ENCODE peak calls at places on chromosome 13, in five cellular contexts. C, F, D, P and V are unnamed samples.

GRCh38 chr13:112245179-112245724 is 130.9 kb upstream of the SPACA7 start:
- DNase-seq in P (no peak), C (no peak), F (peak), D (no peak), V (no peak)

GRCh38 chr13:62293081-62293480 is 877.4 kb upstream of the PCDH20 start:
- DNase-seq in D (no peak), C (no peak), P (no peak), F (no peak), V (no peak)

GRCh38 chr13:109479534-109479933 is 306.8 kb downstream of the IRS2 start:
- DNase-seq in D (no peak), C (no peak), F (no peak), P (no peak), V (no peak)

GRCh38 chr13:109782823-109783411 is 3.5 kb downstream of the IRS2 start:
- DNase-seq in C (no peak), D (no peak), P (no peak), F (no peak), V (no peak)

GRCh38 chr13:41054212-41054877 is 7.0 kb upstream of the WBP4 start:
- DNase-seq in C (peak), F (no peak), P (peak), D (no peak), V (no peak)

GRCh38 chr13:29081036-29081435 is 260.9 kb downstream of the MTUS2 start:
- DNase-seq in F (no peak), D (no peak), P (peak), C (no peak), V (no peak)

GRCh38 chr13:81487151-81487550 is 1146.2 kb upstream of the SPRY2 start:
- DNase-seq in C (peak), P (no peak), F (peak), D (no peak), V (peak)

GRCh38 chr13:50261502-50261901 is 246.3 kb downstream of the KCNRG start:
- DNase-seq in D (no peak), P (no peak), F (no peak), C (no peak), V (no peak)

GRCh38 chr13:40624338-40624737 is 42.1 kb downstream of the FOXO1 start:
- DNase-seq in D (no peak), P (no peak), C (no peak), F (no peak), V (no peak)

GRCh38 chr13:41837668-41838067 is 123.2 kb downstream of the VWA8 start:
- DNase-seq in F (no peak), D (no peak), C (no peak), P (no peak), V (no peak)

GRCh38 chr13:31860002-31860401 is 120.7 kb downstream of the RXFP2 start:
- DNase-seq in P (no peak), F (no peak), C (no peak), D (no peak), V (no peak)

GRCh38 chr13:113852536-113853517 is 11.0 kb downstream of the GAS6 start:
- DNase-seq in C (no peak), D (no peak), F (peak), P (no peak), V (no peak)

GRCh38 chr13:113849981-113850721 is 13.7 kb downstream of the GAS6 start:
- DNase-seq in C (no peak), P (no peak), F (no peak), D (no peak), V (no peak)

GRCh38 chr13:113850722-113851479 is 13.0 kb downstream of the GAS6 start:
- DNase-seq in F (no peak), D (no peak), C (no peak), P (no peak), V (no peak)

GRCh38 chr13:113851826-113852535 is 11.9 kb downstream of the GAS6 start:
- DNase-seq in D (no peak), C (no peak), P (no peak), F (peak), V (no peak)

DNA sequence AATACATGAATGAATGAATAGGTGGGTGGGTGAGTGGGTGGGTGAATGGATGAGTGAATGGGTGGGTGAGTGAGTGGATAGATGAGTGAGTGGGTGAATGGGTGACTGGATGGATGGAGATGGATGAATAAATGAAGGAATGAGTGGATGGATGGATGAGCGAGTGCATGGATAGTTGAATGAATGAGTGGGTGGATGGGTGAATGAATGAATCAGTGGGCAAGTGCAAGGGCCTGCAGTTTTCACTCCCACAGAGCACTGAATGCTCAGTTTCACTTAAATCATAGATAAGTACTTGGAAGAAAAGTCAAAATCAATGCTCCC is 12.4 kb downstream of the GAS6 start:
- DNase-seq in P (no peak), C (no peak), D (no peak), F (no peak), V (no peak)
- TF ChIP-seq POLR2AphosphoS5 in P (no peak), C (no peak), D (no peak), F (no peak), V (no peak)

DNA sequence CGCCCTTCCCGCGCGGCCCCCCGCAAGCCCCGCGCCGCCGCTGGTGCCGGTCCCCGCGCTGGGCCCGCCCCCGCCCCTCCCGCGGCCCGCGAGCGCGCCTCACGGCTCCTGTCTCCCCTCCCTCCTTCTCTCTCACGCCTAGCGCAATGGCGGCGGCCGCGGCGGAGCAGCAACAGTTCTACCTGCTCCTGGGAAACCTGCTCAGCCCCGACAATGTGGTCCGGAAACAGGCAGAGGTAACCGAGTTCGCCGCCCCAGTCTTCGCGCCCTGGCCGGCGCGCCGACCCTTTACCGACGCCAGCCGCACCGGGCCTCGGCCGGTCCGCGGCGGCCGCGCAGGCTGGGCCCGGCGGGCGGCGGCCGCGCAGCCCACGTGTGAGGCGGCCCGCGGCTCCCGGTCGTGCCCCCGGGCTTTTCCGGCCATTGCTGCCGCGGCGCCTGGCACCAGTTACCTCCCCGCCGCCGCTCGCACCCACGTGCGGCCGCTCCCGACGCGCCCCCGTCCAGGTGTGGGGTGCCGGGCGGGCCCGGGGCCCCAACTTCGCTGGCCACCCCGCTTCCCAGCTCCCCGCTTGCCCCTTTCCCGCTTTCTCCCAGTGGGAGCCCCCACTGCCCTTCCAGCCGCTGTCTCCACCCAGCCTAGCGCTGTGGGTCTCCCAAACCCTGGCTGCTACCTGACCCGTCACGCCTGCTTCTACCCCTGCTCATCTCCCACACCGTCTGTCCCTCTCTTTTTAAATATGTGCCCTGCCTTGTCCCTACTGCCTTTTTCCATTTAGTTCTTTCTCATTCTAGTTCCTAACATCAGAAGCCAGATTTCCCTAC is 23.3 kb downstream of the IPO5 start:
- DNase-seq in F (peak), D (peak), C (no peak), P (no peak), V (no peak)
- TF ChIP-seq ZNF274 in F (no peak), D (no peak), C (no peak), P (no peak), V (no peak)

GRCh38 chr13:108215428-108215827 is at the start of gene LIG4:
- DNase-seq in C (peak), D (peak), P (peak), F (peak), V (peak)
- TF ChIP-seq POLR2A in C (peak), D (peak), P (no peak), F (peak), V (no peak)

GRCh38 chr13:60887711-60888110 is 490.7 kb downstream of the TDRD3 start:
- DNase-seq in P (no peak), C (no peak), F (no peak), D (no peak), V (no peak)
- TF ChIP-seq POLR2AphosphoS5 in P (no peak), C (no peak), F (no peak), D (no peak), V (no peak)

GRCh38 chr13:105193026-105193425 is 1342.4 kb downstream of the EFNB2 start:
- DNase-seq in D (no peak), F (no peak), P (no peak), C (no peak), V (no peak)

DNA sequence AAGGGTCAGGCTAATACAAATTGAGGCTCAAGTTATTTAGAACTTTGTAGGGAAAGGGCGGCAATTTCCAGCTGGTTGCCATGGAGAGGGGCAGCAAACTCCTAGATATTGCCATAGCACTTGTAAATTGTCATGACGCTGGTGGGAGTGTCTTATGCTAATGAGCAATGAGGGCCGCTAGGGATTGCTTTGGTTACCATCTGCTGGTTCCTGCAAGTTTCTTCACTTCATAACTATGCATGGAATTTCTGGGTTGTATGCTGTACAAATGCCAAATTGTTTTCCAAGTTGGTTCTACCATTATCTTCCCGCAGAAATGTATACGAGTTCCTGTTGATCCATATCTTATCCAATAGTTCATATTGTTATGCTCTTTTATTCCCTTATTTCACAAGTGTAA is 1339.4 kb downstream of the EFNB2 start:
- DNase-seq in C (no peak), D (no peak), F (no peak), P (no peak), V (no peak)
- TF ChIP-seq ZNF274 in C (no peak), D (no peak), F (no peak), P (no peak), V (no peak)

DNA sequence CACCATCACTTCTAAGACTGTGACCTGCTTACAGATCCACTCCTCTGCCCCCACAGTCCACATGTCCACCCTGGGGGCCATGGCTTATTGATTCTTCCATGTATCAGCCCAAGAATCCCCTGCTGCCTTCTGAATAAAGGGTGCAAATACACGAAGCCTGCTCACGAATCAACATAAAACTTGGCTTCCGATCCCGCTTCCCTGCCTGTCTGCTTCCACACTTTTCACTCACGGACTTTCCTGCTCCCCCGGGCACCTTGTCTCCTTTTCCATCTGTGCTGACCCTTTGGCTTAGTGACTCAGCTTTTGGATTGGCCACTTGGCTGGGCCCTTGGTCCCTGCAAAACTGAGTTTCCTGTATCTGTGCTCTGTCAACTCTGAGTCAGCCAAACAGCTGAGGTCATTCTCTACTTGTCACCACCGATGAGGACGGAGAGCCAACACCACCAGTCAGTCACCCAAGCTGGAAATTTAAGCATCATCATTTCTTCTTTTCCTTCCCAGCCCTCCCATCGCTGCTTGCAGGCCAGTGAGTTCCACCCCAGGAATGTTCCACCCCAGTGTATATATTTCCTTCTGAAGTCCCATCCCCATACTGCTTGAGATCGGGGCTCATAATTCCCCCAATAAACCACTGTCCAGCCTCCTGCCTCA is 11.4 kb upstream of the USP12 start:
- DNase-seq in D (peak), C (peak), P (no peak), F (no peak), V (peak)
- TF ChIP-seq POLR2A in D (no peak), C (no peak), P (no peak), F (no peak), V (no peak)